ENCODE peak calls at places on chromosomes 6 and 20, in nine cellular contexts. X is heart left ventricle, S is A549, K is IMR-90, P is endothelial cell of umbilical vein, F is NB4, O is Peyer's patch, D is uterus, V is ovary. L is an unnamed sample.

GRCh38 chr20:14341782-14342181 is 4.4 kb upstream of the FLRT3 start:
- DNase-seq in X (no peak), S (no peak), K (peak), P (no peak), F (no peak), O (no peak), D (no peak), V (no peak), L (no peak)

GRCh38 chr20:47360207-47360488 is 3.6 kb upstream of the ZMYND8 start:
- DNase-seq in X (peak), S (peak), K (peak), P (no peak), F (peak), O (peak), D (peak), V (no peak), L (no peak)

GRCh38 chr6:21099338-21100314 is 493.9 kb upstream of the SOX4 start:
- DNase-seq in X (no peak), S (no peak), K (no peak), P (no peak), F (no peak), O (no peak), D (no peak), V (no peak), L (no peak)

GRCh38 chr6:124660185-124660584 is 302.1 kb upstream of the RNF217 start:
- DNase-seq in X (no peak), S (no peak), K (no peak), P (no peak), F (no peak), O (no peak), D (no peak), V (no peak), L (no peak)

GRCh38 chr20:58228484-58229197 is at the start of gene ANKRD60:
- DNase-seq in X (no peak), S (no peak), K (peak), P (peak), F (peak), O (no peak), D (no peak), V (no peak), L (no peak)

GRCh38 chr20:41480054-41480770 is 113.6 kb upstream of the EMILIN3 start:
- DNase-seq in X (no peak), S (no peak), K (no peak), P (peak), F (peak), O (no peak), D (no peak), V (no peak), L (no peak)

GRCh38 chr6:151695181-151695580 is 112.3 kb upstream of the ESR1 start:
- DNase-seq in X (no peak), S (no peak), K (no peak), P (no peak), F (no peak), O (no peak), D (no peak), V (no peak), L (no peak)

GRCh38 chr6:12371641-12372146 is 81.5 kb downstream of the EDN1 start:
- DNase-seq in X (no peak), S (peak), K (peak), P (peak), F (peak), O (no peak), D (no peak), V (no peak), L (no peak)

GRCh38 chr6:83265384-83265783 is 72.2 kb downstream of the RWDD2A start:
- DNase-seq in X (no peak), S (no peak), K (peak), P (no peak), F (no peak), O (no peak), D (no peak), V (no peak), L (no peak)

GRCh38 chr20:50285376-50286173 is 94.9 kb downstream of the CEBPB start:
- DNase-seq in X (no peak), S (no peak), K (peak), P (peak), F (no peak), O (peak), D (peak), V (peak), L (peak)

GRCh38 chr6:2197177-2197671 is 48.2 kb downstream of the GMDS start:
- DNase-seq in X (peak), S (no peak), K (peak), P (peak), F (peak), O (no peak), D (peak), V (no peak), L (no peak)

GRCh38 chr6:70889270-70889669 is 67.6 kb downstream of the B3GAT2 start:
- DNase-seq in X (no peak), S (no peak), K (no peak), P (no peak), F (no peak), O (no peak), D (no peak), V (no peak), L (no peak)

GRCh38 chr20:14947536-14947935 is 610.1 kb upstream of the FLRT3 start:
- DNase-seq in X (no peak), S (no peak), K (no peak), P (no peak), F (no peak), O (no peak), D (no peak), V (no peak), L (no peak)

GRCh38 chr20:36460648-36461599 is 80.4 kb upstream of the MYL9 start:
- DNase-seq in X (peak), S (peak), K (peak), P (peak), F (peak), O (peak), D (peak), V (peak), L (peak)

GRCh38 chr6:7769702-7770101 is 43.8 kb downstream of the BMP6 start:
- DNase-seq in X (no peak), S (peak), K (peak), P (peak), F (no peak), O (no peak), D (no peak), V (no peak), L (no peak)

GRCh38 chr20:44837949-44838348 is 27.6 kb upstream of the RIMS4 start:
- DNase-seq in X (no peak), S (no peak), K (no peak), P (no peak), F (no peak), O (no peak), D (no peak), V (no peak), L (no peak)

GRCh38 chr20:45938727-45939438 is 4.4 kb downstream of the PCIF1 start:
- DNase-seq in X (no peak), S (no peak), K (no peak), P (no peak), F (no peak), O (no peak), D (no peak), V (peak), L (no peak)

GRCh38 chr6:114430534-114431124 is 87.8 kb upstream of the HS3ST5 start:
- DNase-seq in X (no peak), S (no peak), K (no peak), P (no peak), F (no peak), O (no peak), D (no peak), V (no peak), L (peak)

GRCh38 chr6:15628499-15629131 is 34.2 kb downstream of the DTNBP1 start:
- DNase-seq in X (no peak), S (no peak), K (peak), P (no peak), F (peak), O (no peak), D (no peak), V (no peak), L (no peak)

GRCh38 chr6:151475653-151476523 is 17.9 kb upstream of the CCDC170 start:
- DNase-seq in X (peak), S (peak), K (peak), P (peak), F (peak), O (peak), D (peak), V (peak), L (peak)

GRCh38 chr6:69917834-69918233 is 51.5 kb downstream of the COL19A1 start:
- DNase-seq in X (no peak), S (peak), K (peak), P (no peak), F (peak), O (no peak), D (no peak), V (no peak), L (no peak)

GRCh38 chr20:58718121-58718563 is 25.5 kb downstream of the NPEPL1 start:
- DNase-seq in X (peak), S (no peak), K (no peak), P (no peak), F (peak), O (peak), D (no peak), V (no peak), L (no peak)

GRCh38 chr6:8215631-8216030 is 113.3 kb upstream of the EEF1E1 start:
- DNase-seq in X (no peak), S (no peak), K (peak), P (no peak), F (no peak), O (no peak), D (no peak), V (no peak), L (no peak)

GRCh38 chr20:57030611-57031600 is 235.5 kb downstream of the BMP7 start:
- DNase-seq in X (no peak), S (no peak), K (peak), P (no peak), F (no peak), O (no peak), D (no peak), V (no peak), L (peak)

GRCh38 chr20:47502271-47502730 is 614 bp downstream of the NCOA3 start:
- DNase-seq in X (peak), S (no peak), K (peak), P (no peak), F (peak), O (peak), D (peak), V (no peak), L (peak)

DNA sequence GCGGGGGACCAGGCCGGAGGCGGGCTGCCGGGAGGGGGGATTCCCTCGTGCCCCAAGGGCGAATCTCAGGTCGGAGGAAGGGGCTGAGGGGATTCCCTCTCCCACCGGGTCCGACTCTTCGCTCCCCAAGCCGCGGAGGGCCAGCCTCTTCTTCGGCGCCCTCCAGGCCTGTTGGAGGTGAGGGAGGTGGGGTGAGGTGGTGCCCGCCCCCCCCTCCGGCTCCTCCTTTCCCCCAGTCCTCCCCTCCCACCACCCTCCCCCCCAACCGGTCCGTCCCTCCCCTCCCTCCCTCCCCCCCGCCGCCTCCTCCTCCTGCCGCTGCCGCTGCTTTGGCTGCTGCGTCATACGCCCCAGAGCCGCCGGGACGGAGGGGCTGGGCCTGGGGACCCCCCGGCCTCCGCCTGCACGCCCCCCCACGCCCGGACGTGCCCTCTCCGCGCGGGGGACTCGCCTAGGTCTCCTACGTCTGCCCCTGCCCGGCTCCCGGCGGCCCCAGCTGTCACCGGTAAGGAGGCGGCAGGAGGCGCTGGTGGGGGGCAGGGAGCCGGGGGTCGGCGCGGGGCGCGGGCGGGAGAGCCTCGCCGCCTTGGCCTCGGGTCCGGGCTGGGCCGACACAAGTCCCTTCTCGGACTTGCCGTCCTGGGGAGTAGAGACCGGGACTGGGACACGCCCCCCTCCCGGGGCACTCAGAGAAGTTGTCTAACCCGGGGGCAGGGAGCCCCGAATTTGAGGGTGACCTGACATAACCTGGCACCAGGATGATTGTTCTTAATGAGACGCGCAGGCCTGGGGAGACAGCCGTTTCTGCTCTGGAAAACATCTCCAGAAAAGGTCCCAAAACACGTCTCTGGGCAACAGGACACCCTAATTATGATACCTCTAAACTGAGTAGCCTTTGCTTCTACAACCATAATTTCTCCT is at the start of gene PHF1:
- DNase-seq in X (peak), S (no peak), K (peak), P (peak), F (no peak), O (peak), D (no peak), V (peak), L (peak)
- TF ChIP-seq POLR2A in X (peak), S (no peak), K (peak), P (no peak), F (peak), O (no peak), D (peak), V (peak), L (peak)

GRCh38 chr6:158812611-158813010 is 6.6 kb downstream of the EZR start:
- DNase-seq in X (no peak), S (no peak), K (no peak), P (no peak), F (no peak), O (no peak), D (peak), V (no peak), L (no peak)
- TF ChIP-seq POLR2A in X (no peak), S (no peak), K (no peak), P (no peak), F (no peak), O (no peak), D (no peak), V (no peak), L (no peak)

DNA sequence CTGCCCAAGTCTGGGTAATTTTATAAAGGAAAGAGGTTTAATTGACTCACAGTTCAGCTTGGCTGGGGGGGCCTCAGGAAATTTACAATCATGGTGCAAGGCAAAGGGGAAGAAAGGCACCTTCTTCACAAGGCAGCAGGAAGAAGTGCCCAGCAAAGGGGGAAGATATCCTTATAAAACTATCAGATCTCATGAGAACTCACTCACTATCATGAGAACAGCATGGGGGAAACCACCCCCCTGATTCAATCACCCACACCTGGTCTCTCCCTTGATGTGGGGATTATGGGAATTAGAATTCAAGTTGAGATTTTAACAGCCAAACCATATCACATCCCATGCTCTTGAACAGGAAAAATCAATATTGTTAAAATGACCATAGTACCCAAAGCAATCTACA is 215.2 kb upstream of the TAB2 start:
- DNase-seq in X (no peak), S (no peak), K (no peak), P (no peak), F (no peak), O (no peak), D (no peak), V (no peak), L (no peak)
- TF ChIP-seq POLR2A in X (no peak), S (no peak), K (no peak), P (no peak), F (no peak), O (no peak), D (no peak), V (no peak), L (no peak)

GRCh38 chr6:125742433-125743120 is 6.9 kb upstream of the HEY2 start:
- DNase-seq in X (no peak), S (no peak), K (no peak), P (no peak), F (no peak), O (no peak), D (no peak), V (no peak), L (no peak)

GRCh38 chr6:125742024-125742423 is 7.4 kb upstream of the HEY2 start:
- DNase-seq in X (no peak), S (no peak), K (no peak), P (no peak), F (no peak), O (no peak), D (no peak), V (no peak), L (no peak)

GRCh38 chr6:125741336-125741735 is 8.1 kb upstream of the HEY2 start:
- DNase-seq in X (no peak), S (no peak), K (no peak), P (no peak), F (no peak), O (no peak), D (no peak), V (no peak), L (no peak)

GRCh38 chr6:125745281-125746018 is 4.0 kb upstream of the HEY2 start:
- DNase-seq in X (no peak), S (no peak), K (no peak), P (no peak), F (no peak), O (no peak), D (no peak), V (no peak), L (peak)

GRCh38 chr6:125743604-125744003 is 5.8 kb upstream of the HEY2 start:
- DNase-seq in X (no peak), S (no peak), K (no peak), P (no peak), F (no peak), O (no peak), D (no peak), V (no peak), L (no peak)
- TF ChIP-seq POLR2A in X (no peak), S (no peak), K (no peak), P (no peak), F (no peak), O (no peak), D (no peak), V (no peak), L (no peak)